ENCODE peak calls at places on chromosomes 4 and X, in ten cellular contexts. One of them, this sample, is unnamed.

GRCh38 chr4:105859233-105859632 is 36.0 kb upstream of the NPNT start:
- DNase-seq in substantia nigra: no peak
- DNase-seq in NCI-H1092 treated with DMSO at 0.1 percent for 48 hours: no peak
- DNase-seq in T-helper 2 cell: no peak
- DNase-seq in fibroblast of the aortic adventitia: peak; percentile 74
- DNase-seq in mammary epithelial cell: peak; percentile 70
- DNase-seq in T-cell: no peak
- DNase-seq in upper lobe of right lung: no peak
- DNase-seq in germinal center: no peak
- DNase-seq in glutamatergic neuron: no peak
- DNase-seq in this sample: no peak

GRCh38 chrX:24153175-24153795 is 3.8 kb downstream of the ZFX start:
- DNase-seq in mammary epithelial cell: peak; percentile 35
- DNase-seq in fibroblast of the aortic adventitia: no peak
- DNase-seq in T-cell: no peak
- DNase-seq in glutamatergic neuron: peak; percentile 17
- DNase-seq in upper lobe of right lung: no peak
- DNase-seq in germinal center: no peak
- DNase-seq in substantia nigra: no peak
- DNase-seq in T-helper 2 cell: peak; percentile 30
- DNase-seq in NCI-H1092 treated with DMSO at 0.1 percent for 48 hours: no peak
- DNase-seq in this sample: no peak

GRCh38 chrX:13658602-13659001 is 5.7 kb downstream of the TCEANC start:
- DNase-seq in mammary epithelial cell: peak; percentile 51
- DNase-seq in T-helper 2 cell: peak; percentile 30
- DNase-seq in germinal center: peak; percentile 14
- DNase-seq in fibroblast of the aortic adventitia: peak; percentile 84
- DNase-seq in NCI-H1092 treated with DMSO at 0.1 percent for 48 hours: peak; percentile 35
- DNase-seq in glutamatergic neuron: no peak
- DNase-seq in T-cell: no peak
- DNase-seq in substantia nigra: no peak
- DNase-seq in upper lobe of right lung: no peak
- DNase-seq in this sample: no peak

GRCh38 chr4:97984545-97985131 is 158.6 kb downstream of the STPG2 start:
- DNase-seq in fibroblast of the aortic adventitia: no peak
- DNase-seq in substantia nigra: no peak
- DNase-seq in T-helper 2 cell: no peak
- DNase-seq in glutamatergic neuron: peak; percentile 41
- DNase-seq in NCI-H1092 treated with DMSO at 0.1 percent for 48 hours: no peak
- DNase-seq in germinal center: no peak
- DNase-seq in upper lobe of right lung: no peak
- DNase-seq in T-cell: no peak
- DNase-seq in mammary epithelial cell: no peak
- DNase-seq in this sample: no peak

GRCh38 chr4:39133623-39134022 is 48.7 kb upstream of the WDR19 start:
- DNase-seq in upper lobe of right lung: no peak
- DNase-seq in fibroblast of the aortic adventitia: no peak
- DNase-seq in T-cell: no peak
- DNase-seq in mammary epithelial cell: no peak
- DNase-seq in germinal center: no peak
- DNase-seq in T-helper 2 cell: no peak
- DNase-seq in substantia nigra: no peak
- DNase-seq in glutamatergic neuron: no peak
- DNase-seq in NCI-H1092 treated with DMSO at 0.1 percent for 48 hours: no peak
- DNase-seq in this sample: no peak

GRCh38 chrX:127574829-127575228 is 477.4 kb downstream of the ACTRT1 start:
- DNase-seq in T-cell: no peak
- DNase-seq in substantia nigra: no peak
- DNase-seq in T-helper 2 cell: no peak
- DNase-seq in NCI-H1092 treated with DMSO at 0.1 percent for 48 hours: no peak
- DNase-seq in upper lobe of right lung: no peak
- DNase-seq in glutamatergic neuron: no peak
- DNase-seq in mammary epithelial cell: no peak
- DNase-seq in germinal center: no peak
- DNase-seq in fibroblast of the aortic adventitia: no peak
- DNase-seq in this sample: no peak

GRCh38 chrX:109475174-109475891 is 6.6 kb downstream of the GUCY2F start:
- DNase-seq in upper lobe of right lung: peak; percentile 48
- DNase-seq in T-helper 2 cell: no peak
- DNase-seq in substantia nigra: no peak
- DNase-seq in NCI-H1092 treated with DMSO at 0.1 percent for 48 hours: peak; percentile 46
- DNase-seq in glutamatergic neuron: peak; percentile 35
- DNase-seq in T-cell: no peak
- DNase-seq in fibroblast of the aortic adventitia: peak; percentile 55
- DNase-seq in germinal center: peak; percentile 1
- DNase-seq in mammary epithelial cell: peak; percentile 27
- DNase-seq in this sample: no peak

GRCh38 chrX:45274576-45274975 is 73.9 kb upstream of the DIPK2B start:
- DNase-seq in NCI-H1092 treated with DMSO at 0.1 percent for 48 hours: no peak
- DNase-seq in T-cell: no peak
- DNase-seq in substantia nigra: no peak
- DNase-seq in fibroblast of the aortic adventitia: peak; percentile 25
- DNase-seq in germinal center: no peak
- DNase-seq in mammary epithelial cell: peak; percentile 6
- DNase-seq in glutamatergic neuron: no peak
- DNase-seq in upper lobe of right lung: no peak
- DNase-seq in T-helper 2 cell: no peak
- DNase-seq in this sample: no peak

GRCh38 chr4:143377635-143378099 is 41.0 kb downstream of the GAB1 start:
- DNase-seq in fibroblast of the aortic adventitia: peak; percentile 34
- DNase-seq in T-cell: no peak
- DNase-seq in glutamatergic neuron: no peak
- DNase-seq in substantia nigra: no peak
- DNase-seq in T-helper 2 cell: no peak
- DNase-seq in germinal center: peak; percentile 47
- DNase-seq in mammary epithelial cell: no peak
- DNase-seq in upper lobe of right lung: no peak
- DNase-seq in NCI-H1092 treated with DMSO at 0.1 percent for 48 hours: no peak
- DNase-seq in this sample: no peak

GRCh38 chr4:19947349-19947748 is 304.4 kb upstream of the SLIT2 start:
- DNase-seq in mammary epithelial cell: no peak
- DNase-seq in T-helper 2 cell: no peak
- DNase-seq in fibroblast of the aortic adventitia: peak; percentile 86
- DNase-seq in upper lobe of right lung: no peak
- DNase-seq in T-cell: no peak
- DNase-seq in NCI-H1092 treated with DMSO at 0.1 percent for 48 hours: no peak
- DNase-seq in glutamatergic neuron: no peak
- DNase-seq in germinal center: no peak
- DNase-seq in substantia nigra: no peak
- DNase-seq in this sample: no peak

GRCh38 chr4:140151700-140152014 is 2.3 kb downstream of the MAML3 start:
- DNase-seq in T-helper 2 cell: no peak
- DNase-seq in NCI-H1092 treated with DMSO at 0.1 percent for 48 hours: peak; percentile 97
- DNase-seq in fibroblast of the aortic adventitia: peak; percentile 75
- DNase-seq in mammary epithelial cell: peak; percentile 79
- DNase-seq in germinal center: peak; percentile 88
- DNase-seq in substantia nigra: peak; percentile 44
- DNase-seq in glutamatergic neuron: peak; percentile 78
- DNase-seq in T-cell: no peak
- DNase-seq in upper lobe of right lung: peak; percentile 86
- DNase-seq in this sample: no peak

GRCh38 chrX:46531442-46531841 is 13.8 kb downstream of the ZNF674 start:
- DNase-seq in germinal center: no peak
- DNase-seq in NCI-H1092 treated with DMSO at 0.1 percent for 48 hours: no peak
- DNase-seq in T-helper 2 cell: no peak
- DNase-seq in mammary epithelial cell: no peak
- DNase-seq in fibroblast of the aortic adventitia: no peak
- DNase-seq in glutamatergic neuron: no peak
- DNase-seq in upper lobe of right lung: no peak
- DNase-seq in substantia nigra: no peak
- DNase-seq in T-cell: no peak
- DNase-seq in this sample: no peak

GRCh38 chr4:153940916-153941315 is 152.0 kb upstream of the SFRP2 start:
- DNase-seq in T-cell: no peak
- DNase-seq in substantia nigra: no peak
- DNase-seq in NCI-H1092 treated with DMSO at 0.1 percent for 48 hours: no peak
- DNase-seq in germinal center: no peak
- DNase-seq in glutamatergic neuron: no peak
- DNase-seq in T-helper 2 cell: no peak
- DNase-seq in mammary epithelial cell: no peak
- DNase-seq in upper lobe of right lung: no peak
- DNase-seq in fibroblast of the aortic adventitia: no peak
- DNase-seq in this sample: no peak

GRCh38 chr4:67198757-67199156 is 346.5 kb downstream of the CENPC start:
- DNase-seq in substantia nigra: no peak
- DNase-seq in NCI-H1092 treated with DMSO at 0.1 percent for 48 hours: peak; percentile 55
- DNase-seq in glutamatergic neuron: no peak
- DNase-seq in T-cell: no peak
- DNase-seq in T-helper 2 cell: no peak
- DNase-seq in upper lobe of right lung: no peak
- DNase-seq in mammary epithelial cell: peak; percentile 42
- DNase-seq in germinal center: no peak
- DNase-seq in fibroblast of the aortic adventitia: peak; percentile 67
- DNase-seq in this sample: no peak

GRCh38 chr4:76307670-76308014 is 1.1 kb downstream of the STBD1 start:
- DNase-seq in mammary epithelial cell: no peak
- DNase-seq in germinal center: no peak
- DNase-seq in T-cell: no peak
- DNase-seq in substantia nigra: no peak
- DNase-seq in T-helper 2 cell: no peak
- DNase-seq in upper lobe of right lung: no peak
- DNase-seq in fibroblast of the aortic adventitia: no peak
- DNase-seq in glutamatergic neuron: no peak
- DNase-seq in NCI-H1092 treated with DMSO at 0.1 percent for 48 hours: no peak
- DNase-seq in this sample: no peak

GRCh38 chr4:53598901-53599300 is 7.6 kb upstream of the LNX1 start:
- DNase-seq in NCI-H1092 treated with DMSO at 0.1 percent for 48 hours: no peak
- DNase-seq in glutamatergic neuron: no peak
- DNase-seq in substantia nigra: no peak
- DNase-seq in upper lobe of right lung: no peak
- DNase-seq in germinal center: no peak
- DNase-seq in T-cell: no peak
- DNase-seq in fibroblast of the aortic adventitia: peak; percentile 65
- DNase-seq in mammary epithelial cell: no peak
- DNase-seq in T-helper 2 cell: no peak
- DNase-seq in this sample: no peak

GRCh38 chrX:49877397-49878101 is 1.7 kb upstream of the USP27X start:
- DNase-seq in T-helper 2 cell: no peak
- DNase-seq in substantia nigra: no peak
- DNase-seq in T-cell: no peak
- DNase-seq in fibroblast of the aortic adventitia: no peak
- DNase-seq in mammary epithelial cell: no peak
- DNase-seq in glutamatergic neuron: no peak
- DNase-seq in germinal center: no peak
- DNase-seq in NCI-H1092 treated with DMSO at 0.1 percent for 48 hours: no peak
- DNase-seq in upper lobe of right lung: no peak
- DNase-seq in this sample: no peak

GRCh38 chr4:110622841-110623709 is at the start of gene PITX2:
- DNase-seq in substantia nigra: no peak
- DNase-seq in fibroblast of the aortic adventitia: peak; percentile 74
- DNase-seq in NCI-H1092 treated with DMSO at 0.1 percent for 48 hours: no peak
- DNase-seq in glutamatergic neuron: peak; percentile 100
- DNase-seq in T-helper 2 cell: peak; percentile 3
- DNase-seq in mammary epithelial cell: peak; percentile 61
- DNase-seq in T-cell: no peak
- DNase-seq in upper lobe of right lung: peak; percentile 80
- DNase-seq in germinal center: peak; percentile 89
- DNase-seq in this sample: no peak

GRCh38 chr4:153342751-153343552 is 1.5 kb upstream of the MND1 start:
- DNase-seq in substantia nigra: no peak
- DNase-seq in germinal center: no peak
- DNase-seq in glutamatergic neuron: no peak
- DNase-seq in NCI-H1092 treated with DMSO at 0.1 percent for 48 hours: no peak
- DNase-seq in fibroblast of the aortic adventitia: no peak
- DNase-seq in upper lobe of right lung: no peak
- DNase-seq in T-cell: no peak
- DNase-seq in T-helper 2 cell: no peak
- DNase-seq in mammary epithelial cell: no peak
- DNase-seq in this sample: no peak

GRCh38 chr4:53196872-53197759 is 168.7 kb downstream of the SCFD2 start:
- DNase-seq in T-helper 2 cell: peak; percentile 15
- DNase-seq in mammary epithelial cell: peak; percentile 47
- DNase-seq in T-cell: no peak
- DNase-seq in NCI-H1092 treated with DMSO at 0.1 percent for 48 hours: peak; percentile 65
- DNase-seq in upper lobe of right lung: no peak
- DNase-seq in glutamatergic neuron: no peak
- DNase-seq in germinal center: peak; percentile 51
- DNase-seq in substantia nigra: no peak
- DNase-seq in fibroblast of the aortic adventitia: peak; percentile 97
- DNase-seq in this sample: no peak

GRCh38 chrX:68932611-68933010 is 103.8 kb downstream of the EFNB1 start:
- DNase-seq in glutamatergic neuron: no peak
- DNase-seq in mammary epithelial cell: no peak
- DNase-seq in upper lobe of right lung: no peak
- DNase-seq in germinal center: no peak
- DNase-seq in fibroblast of the aortic adventitia: peak; percentile 46
- DNase-seq in T-helper 2 cell: no peak
- DNase-seq in T-cell: no peak
- DNase-seq in NCI-H1092 treated with DMSO at 0.1 percent for 48 hours: no peak
- DNase-seq in substantia nigra: no peak
- DNase-seq in this sample: no peak

GRCh38 chrX:53080628-53081580 is 1.3 kb upstream of the TSPYL2 start:
- DNase-seq in NCI-H1092 treated with DMSO at 0.1 percent for 48 hours: no peak
- DNase-seq in upper lobe of right lung: no peak
- DNase-seq in fibroblast of the aortic adventitia: peak; percentile 39
- DNase-seq in glutamatergic neuron: no peak
- DNase-seq in germinal center: no peak
- DNase-seq in T-cell: peak; percentile 24
- DNase-seq in mammary epithelial cell: no peak
- DNase-seq in substantia nigra: no peak
- DNase-seq in T-helper 2 cell: peak; percentile 40
- DNase-seq in this sample: no peak

GRCh38 chr4:155675709-155676429 is 9.2 kb downstream of the GUCY1A1 start:
- DNase-seq in substantia nigra: no peak
- DNase-seq in germinal center: no peak
- DNase-seq in upper lobe of right lung: no peak
- DNase-seq in fibroblast of the aortic adventitia: no peak
- DNase-seq in T-cell: no peak
- DNase-seq in mammary epithelial cell: no peak
- DNase-seq in glutamatergic neuron: no peak
- DNase-seq in NCI-H1092 treated with DMSO at 0.1 percent for 48 hours: no peak
- DNase-seq in T-helper 2 cell: no peak
- DNase-seq in this sample: no peak

GRCh38 chrX:154010330-154011087 is 9.2 kb downstream of the IRAK1 start:
- DNase-seq in fibroblast of the aortic adventitia: no peak
- DNase-seq in T-cell: no peak
- DNase-seq in T-helper 2 cell: no peak
- DNase-seq in NCI-H1092 treated with DMSO at 0.1 percent for 48 hours: no peak
- DNase-seq in glutamatergic neuron: no peak
- DNase-seq in substantia nigra: no peak
- DNase-seq in mammary epithelial cell: no peak
- DNase-seq in germinal center: no peak
- DNase-seq in upper lobe of right lung: peak; percentile 66
- DNase-seq in this sample: no peak

GRCh38 chrX:148288451-148288850 is 212.0 kb upstream of the AFF2 start:
- DNase-seq in T-helper 2 cell: no peak
- DNase-seq in substantia nigra: no peak
- DNase-seq in NCI-H1092 treated with DMSO at 0.1 percent for 48 hours: no peak
- DNase-seq in upper lobe of right lung: no peak
- DNase-seq in T-cell: no peak
- DNase-seq in glutamatergic neuron: no peak
- DNase-seq in mammary epithelial cell: no peak
- DNase-seq in fibroblast of the aortic adventitia: no peak
- DNase-seq in germinal center: no peak
- DNase-seq in this sample: no peak

GRCh38 chrX:12984629-12985303 is 9.9 kb downstream of the TMSB4X start:
- DNase-seq in substantia nigra: no peak
- DNase-seq in T-helper 2 cell: peak; percentile 69
- DNase-seq in mammary epithelial cell: peak; percentile 97
- DNase-seq in fibroblast of the aortic adventitia: peak; percentile 81
- DNase-seq in T-cell: peak; percentile 58
- DNase-seq in upper lobe of right lung: no peak
- DNase-seq in germinal center: no peak
- DNase-seq in NCI-H1092 treated with DMSO at 0.1 percent for 48 hours: peak; percentile 17
- DNase-seq in glutamatergic neuron: no peak
- DNase-seq in this sample: peak; percentile 40

GRCh38 chrX:10787264-10787663 is 166.9 kb upstream of the MID1 start:
- DNase-seq in mammary epithelial cell: no peak
- DNase-seq in T-cell: no peak
- DNase-seq in NCI-H1092 treated with DMSO at 0.1 percent for 48 hours: no peak
- DNase-seq in substantia nigra: no peak
- DNase-seq in fibroblast of the aortic adventitia: no peak
- DNase-seq in T-helper 2 cell: no peak
- DNase-seq in glutamatergic neuron: no peak
- DNase-seq in upper lobe of right lung: no peak
- DNase-seq in germinal center: no peak
- DNase-seq in this sample: no peak

GRCh38 chr4:41784191-41784979 is 35.9 kb upstream of the PHOX2B start:
- DNase-seq in fibroblast of the aortic adventitia: no peak
- DNase-seq in NCI-H1092 treated with DMSO at 0.1 percent for 48 hours: no peak
- DNase-seq in T-helper 2 cell: no peak
- DNase-seq in mammary epithelial cell: no peak
- DNase-seq in substantia nigra: no peak
- DNase-seq in upper lobe of right lung: no peak
- DNase-seq in T-cell: no peak
- DNase-seq in germinal center: no peak
- DNase-seq in glutamatergic neuron: no peak
- DNase-seq in this sample: no peak